ENCODE peak calls at places on chromosome 17, in seven cellular contexts. D is K562, V is mammary epithelial cell, M is GM23248, F is astrocyte, U is IMR-90, H is neuronal stem cell. A is an unnamed sample.

GRCh38 chr17:36544049-36544319 is 735 bp upstream of the GGNBP2 start:
- DNase-seq in D (peak; percentile 74), V (peak; percentile 60), M (peak; percentile 82), F (peak; percentile 47), U (peak; percentile 55), H (peak; percentile 15), A (no peak)

GRCh38 chr17:37430051-37430591 is 23.4 kb downstream of the TADA2A start:
- DNase-seq in D (peak; percentile 23), V (peak; percentile 88), M (peak; percentile 94), F (peak; percentile 62), U (peak; percentile 75), H (no peak), A (peak; percentile 59)

GRCh38 chr17:82875418-82875856 is 35.6 kb upstream of the ZNF750 start:
- DNase-seq in D (no peak), V (peak; percentile 96), M (no peak), F (no peak), U (no peak), H (no peak), A (no peak)

GRCh38 chr17:29930399-29931010 is 477 bp upstream of the SSH2 start:
- DNase-seq in D (peak; percentile 20), V (peak; percentile 12), M (no peak), F (peak; percentile 34), U (peak; percentile 41), H (peak; percentile 57), A (peak; percentile 60)

GRCh38 chr17:20092973-20093626 is 83.9 kb downstream of the SPECC1 start:
- DNase-seq in D (no peak), V (no peak), M (no peak), F (no peak), U (no peak), H (no peak), A (no peak)

GRCh38 chr17:41987642-41988041 is 21.0 kb downstream of the CNP start:
- DNase-seq in D (no peak), V (no peak), M (peak; percentile 16), F (no peak), U (no peak), H (no peak), A (no peak)

GRCh38 chr17:73350864-73351263 is 39.1 kb upstream of the CDC42EP4 start:
- DNase-seq in D (no peak), V (no peak), M (no peak), F (no peak), U (no peak), H (no peak), A (no peak)

GRCh38 chr17:7842380-7842949 is 8.4 kb downstream of the KDM6B start:
- DNase-seq in D (peak; percentile 79), V (peak; percentile 95), M (peak; percentile 94), F (peak; percentile 95), U (peak; percentile 97), H (no peak), A (peak; percentile 83)

GRCh38 chr17:9401434-9401833 is 174.2 kb downstream of the STX8 start:
- DNase-seq in D (no peak), V (peak; percentile 80), M (peak; percentile 43), F (peak; percentile 89), U (peak; percentile 78), H (no peak), A (peak; percentile 92)

GRCh38 chr17:82238562-82239201 is 9.8 kb downstream of the SLC16A3 start:
- DNase-seq in D (peak; percentile 94), V (peak; percentile 90), M (peak; percentile 92), F (peak; percentile 80), U (peak; percentile 66), H (no peak), A (peak; percentile 87)

GRCh38 chr17:31128241-31128640 is 33.5 kb downstream of the NF1 start:
- DNase-seq in D (no peak), V (no peak), M (no peak), F (no peak), U (no peak), H (no peak), A (no peak)

GRCh38 chr17:14875557-14876412 is 389.3 kb downstream of the PMP22 start:
- DNase-seq in D (no peak), V (no peak), M (no peak), F (no peak), U (no peak), H (no peak), A (no peak)

GRCh38 chr17:10177921-10178788 is 20.3 kb downstream of the GAS7 start:
- DNase-seq in D (no peak), V (no peak), M (peak; percentile 96), F (peak; percentile 14), U (peak; percentile 83), H (no peak), A (peak; percentile 34)

GRCh38 chr17:7466318-7466643 is 13.2 kb downstream of the ZBTB4 start:
- DNase-seq in D (no peak), V (no peak), M (no peak), F (no peak), U (no peak), H (no peak), A (no peak)

DNA sequence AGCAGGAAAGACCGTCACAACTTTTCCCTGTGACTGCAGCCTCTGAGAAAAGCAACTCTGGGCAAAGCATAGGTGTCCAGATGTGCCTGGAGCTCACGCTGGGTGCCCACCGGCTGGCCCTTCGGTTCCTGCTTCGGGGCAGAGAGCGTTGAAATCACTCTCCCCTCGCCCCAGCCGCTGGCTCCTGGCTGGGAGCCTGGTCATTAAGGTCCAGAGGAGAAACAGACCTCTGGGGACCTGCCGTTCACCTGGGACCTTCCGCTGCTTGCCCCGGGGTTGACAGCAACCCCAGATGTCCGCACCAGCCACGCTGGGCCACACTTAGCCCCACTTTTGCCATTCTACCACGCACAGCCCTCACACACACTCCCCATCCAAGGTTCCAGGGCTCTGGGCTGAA is 13.1 kb downstream of the MRM3 start:
- DNase-seq in D (no peak), V (no peak), M (no peak), F (no peak), U (no peak), H (no peak), A (no peak)
- H3K4me2 ChIP-seq in D (no peak overlapping the region), V (no peak overlapping the region), M (peak overlapping the region; percentile 59), F (peak overlapping the region; percentile 68), U (peak overlapping the region; percentile 1), H (no peak overlapping the region), A (peak overlapping the region; percentile 44)

DNA sequence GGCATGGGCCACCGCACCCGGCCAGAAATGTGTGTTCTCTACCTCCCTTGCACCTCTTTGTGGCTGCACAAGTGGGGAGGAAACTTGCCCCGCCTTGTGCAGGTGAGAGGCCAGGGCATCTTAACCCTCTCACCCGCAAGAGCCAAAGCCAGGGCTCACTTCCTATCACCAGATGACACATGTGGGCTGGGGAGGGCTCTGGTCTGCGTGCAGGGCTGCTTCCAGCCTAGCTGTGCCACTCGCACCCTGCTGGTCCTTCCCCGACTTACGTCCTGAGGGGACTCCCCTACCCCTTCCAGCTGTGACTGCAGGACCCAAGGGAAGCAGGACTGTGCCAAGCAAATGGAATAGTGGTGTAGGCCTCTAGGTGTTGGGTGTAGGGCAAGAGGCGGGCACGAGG is 6.9 kb downstream of the MIEF2 start:
- DNase-seq in D (no peak), V (no peak), M (no peak), F (no peak), U (no peak), H (no peak), A (no peak)
- H2AFZ ChIP-seq in D (no peak overlapping the region), V (no peak overlapping the region), M (no peak overlapping the region), F (no peak overlapping the region), U (no peak overlapping the region), H (no peak overlapping the region), A (no peak overlapping the region)

DNA sequence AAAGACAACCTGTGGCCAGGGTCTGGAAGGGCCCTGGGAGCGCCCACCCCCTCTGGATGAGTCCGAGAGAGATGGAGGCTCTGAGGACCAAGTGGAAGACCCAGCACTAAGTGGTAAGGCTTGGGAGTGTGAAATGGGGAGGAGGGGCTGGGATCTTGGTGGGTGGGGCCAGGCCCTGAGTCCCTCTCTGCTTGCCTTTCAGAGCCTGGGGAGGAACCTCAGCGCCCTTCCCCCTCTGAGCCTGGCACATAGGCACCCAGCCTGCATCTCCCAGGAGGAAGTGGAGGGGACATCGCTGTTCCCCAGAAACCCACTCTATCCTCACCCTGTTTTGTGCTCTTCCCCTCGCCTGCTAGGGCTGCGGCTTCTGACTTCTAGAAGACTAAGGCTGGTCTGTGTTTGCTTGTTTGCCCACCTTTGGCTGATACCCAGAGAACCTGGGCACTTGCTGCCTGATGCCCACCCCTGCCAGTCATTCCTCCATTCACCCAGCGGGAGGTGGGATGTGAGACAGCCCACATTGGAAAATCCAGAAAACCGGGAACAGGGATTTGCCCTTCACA is 1.2 kb upstream of the STARD3 start:
- DNase-seq in D (peak; percentile 57), V (no peak), M (no peak), F (no peak), U (no peak), H (no peak), A (no peak)
- H3K4me2 ChIP-seq in D (peak overlapping the region; percentile 6), V (no peak overlapping the region), M (no peak overlapping the region), F (no peak overlapping the region), U (no peak overlapping the region), H (no peak overlapping the region), A (no peak overlapping the region)

DNA sequence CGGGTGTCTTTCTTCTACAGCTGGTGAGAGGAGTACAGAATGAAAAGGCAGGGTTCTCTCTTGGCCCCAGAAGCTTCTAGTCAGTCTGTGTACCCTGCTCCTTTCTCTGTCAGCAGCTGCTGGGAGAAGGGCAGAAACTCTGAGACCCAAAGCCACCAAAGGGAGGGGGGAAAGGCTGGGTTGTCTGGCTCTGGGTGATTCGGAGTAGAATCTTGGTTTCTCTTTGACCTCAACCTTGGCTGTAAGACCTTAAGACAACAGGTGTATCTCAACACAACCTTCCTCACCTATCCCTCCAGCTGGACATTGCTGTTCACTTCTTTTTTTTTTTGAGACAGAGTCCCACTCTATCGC is 3.3 kb upstream of the NR1D1 start:
- DNase-seq in D (no peak), V (no peak), M (no peak), F (no peak), U (no peak), H (no peak), A (no peak)
- H2AFZ ChIP-seq in D (peak overlapping the region; percentile 80), V (no peak overlapping the region), M (no peak overlapping the region), F (no peak overlapping the region), U (no peak overlapping the region), H (peak overlapping the region; percentile 55), A (no peak overlapping the region)

GRCh38 chr17:2089021-2089422 is 34.1 kb downstream of the HIC1 start:
- DNase-seq in D (peak; percentile 16), V (no peak), M (peak; percentile 86), F (peak; percentile 68), U (peak; percentile 73), H (no peak), A (peak; percentile 62)
- H3K4me2 ChIP-seq in D (peak overlapping the region; percentile 38), V (no peak overlapping the region), M (peak overlapping the region; percentile 96), F (peak overlapping the region; percentile 74), U (peak overlapping the region; percentile 70), H (no peak overlapping the region), A (peak overlapping the region; percentile 91)

DNA sequence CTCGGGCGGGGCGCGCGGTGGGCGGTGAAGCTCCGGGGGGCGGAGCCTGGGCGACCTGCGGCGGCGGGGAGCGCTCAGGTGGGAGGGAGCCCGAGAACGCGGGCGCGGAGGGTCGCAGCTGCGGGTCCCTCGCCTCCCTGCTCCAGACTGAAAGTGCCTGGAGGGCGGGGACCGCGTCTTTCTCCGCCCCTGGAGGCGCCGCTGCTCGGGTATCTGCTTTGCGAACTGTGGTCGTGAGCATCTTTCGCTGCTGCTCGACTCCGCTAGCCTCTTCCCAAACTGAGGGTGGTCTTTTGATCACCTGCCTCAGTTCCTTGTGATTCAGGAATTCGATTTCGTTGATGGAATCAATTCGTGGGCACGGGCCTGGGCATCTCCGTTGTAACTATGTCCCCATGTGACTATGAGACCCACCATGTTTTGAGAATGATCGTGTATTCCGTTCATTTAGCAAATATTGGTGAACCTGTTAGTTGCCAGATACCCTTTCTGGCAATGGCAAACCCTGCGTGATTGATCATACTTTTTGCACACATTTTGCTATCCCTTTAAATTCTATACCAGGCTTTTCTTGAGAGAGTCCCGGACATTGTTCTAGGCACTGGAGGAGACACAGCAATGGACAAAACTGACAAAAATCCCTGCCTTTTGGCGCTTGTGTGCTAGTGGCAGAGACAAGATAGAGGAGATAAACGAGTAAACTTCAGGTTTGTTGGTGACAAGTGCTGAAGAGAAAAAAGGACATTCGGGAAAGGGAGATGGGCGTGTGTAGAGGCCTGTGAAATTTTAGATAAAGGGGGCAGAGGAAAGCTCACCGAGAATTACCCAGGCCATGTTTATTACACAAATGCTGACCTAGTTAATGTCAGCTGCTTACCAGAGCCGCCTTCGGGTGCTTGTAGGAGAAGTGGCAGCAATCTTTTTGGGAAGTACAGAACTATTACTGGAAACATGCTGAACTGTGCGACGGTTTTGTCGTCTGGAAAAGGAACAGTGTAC is 913 bp downstream of the UTP18 start:
- DNase-seq in D (peak; percentile 83), V (no peak), M (peak; percentile 84), F (no peak), U (no peak), H (peak; percentile 74), A (peak; percentile 40)
- H2AFZ ChIP-seq in D (peak overlapping the region; percentile 94), V (peak overlapping the region; percentile 88), M (peak overlapping the region; percentile 84), F (peak overlapping the region; percentile 91), U (peak overlapping the region; percentile 99), H (peak overlapping the region; percentile 95), A (peak overlapping the region; percentile 79)

A was measured in fibroblast of lung.